ENCODE peak calls at places on chromosome 14, in five cellular contexts. One of them, this sample, is unnamed.

GRCh38 chr14:106619618-106620017 is 1093.2 kb downstream of the TMEM121 start:
- DNase-seq in frontal cortex: no peak
- DNase-seq in ovary: no peak
- DNase-seq in activated T-cell treated with anti-CD3 and anti-CD28 coated beads for 1 hour: no peak
- DNase-seq in lower leg skin: no peak
- DNase-seq in this sample: no peak

GRCh38 chr14:104741108-104741802 is 11.7 kb upstream of the SIVA1 start:
- DNase-seq in frontal cortex: no peak
- DNase-seq in ovary: no peak
- DNase-seq in activated T-cell treated with anti-CD3 and anti-CD28 coated beads for 1 hour: no peak
- DNase-seq in lower leg skin: no peak
- DNase-seq in this sample: no peak

GRCh38 chr14:90739318-90740077 is 76.7 kb downstream of the TTC7B start:
- DNase-seq in frontal cortex: no peak
- DNase-seq in ovary: no peak
- DNase-seq in activated T-cell treated with anti-CD3 and anti-CD28 coated beads for 1 hour: no peak
- DNase-seq in lower leg skin: no peak
- DNase-seq in this sample: peak

GRCh38 chr14:34237098-34237497 is 224.9 kb downstream of the SPTSSA start:
- DNase-seq in frontal cortex: no peak
- DNase-seq in ovary: no peak
- DNase-seq in activated T-cell treated with anti-CD3 and anti-CD28 coated beads for 1 hour: no peak
- DNase-seq in lower leg skin: no peak
- DNase-seq in this sample: no peak

GRCh38 chr14:70642313-70643235 is 858 bp downstream of the TTC9 start:
- DNase-seq in frontal cortex: peak
- DNase-seq in ovary: no peak
- DNase-seq in activated T-cell treated with anti-CD3 and anti-CD28 coated beads for 1 hour: peak
- DNase-seq in lower leg skin: no peak
- DNase-seq in this sample: peak

GRCh38 chr14:95575820-95576473 is 41.1 kb downstream of the GLRX5 start:
- DNase-seq in frontal cortex: no peak
- DNase-seq in ovary: no peak
- DNase-seq in activated T-cell treated with anti-CD3 and anti-CD28 coated beads for 1 hour: no peak
- DNase-seq in lower leg skin: no peak
- DNase-seq in this sample: no peak

GRCh38 chr14:23895480-23895879 is 58.1 kb upstream of the DHRS4 start:
- DNase-seq in frontal cortex: no peak
- DNase-seq in ovary: no peak
- DNase-seq in activated T-cell treated with anti-CD3 and anti-CD28 coated beads for 1 hour: no peak
- DNase-seq in lower leg skin: no peak
- DNase-seq in this sample: no peak

GRCh38 chr14:75401356-75401755 is 26.5 kb upstream of the JDP2 start:
- DNase-seq in frontal cortex: no peak
- DNase-seq in ovary: peak
- DNase-seq in activated T-cell treated with anti-CD3 and anti-CD28 coated beads for 1 hour: no peak
- DNase-seq in lower leg skin: peak
- DNase-seq in this sample: no peak

GRCh38 chr14:75283884-75284563 is 5.4 kb downstream of the FOS start:
- DNase-seq in frontal cortex: no peak
- DNase-seq in ovary: peak
- DNase-seq in activated T-cell treated with anti-CD3 and anti-CD28 coated beads for 1 hour: no peak
- DNase-seq in lower leg skin: no peak
- DNase-seq in this sample: no peak

GRCh38 chr14:41570415-41571155 is 36.1 kb upstream of the LRFN5 start:
- DNase-seq in frontal cortex: no peak
- DNase-seq in ovary: no peak
- DNase-seq in activated T-cell treated with anti-CD3 and anti-CD28 coated beads for 1 hour: no peak
- DNase-seq in lower leg skin: no peak
- DNase-seq in this sample: no peak

GRCh38 chr14:54572316-54572715 is 5.4 kb downstream of the SAMD4A start:
- DNase-seq in frontal cortex: no peak
- DNase-seq in ovary: no peak
- DNase-seq in activated T-cell treated with anti-CD3 and anti-CD28 coated beads for 1 hour: no peak
- DNase-seq in lower leg skin: no peak
- DNase-seq in this sample: peak

GRCh38 chr14:37320106-37320505 is 122.4 kb downstream of the MIPOL1 start:
- DNase-seq in frontal cortex: no peak
- DNase-seq in ovary: no peak
- DNase-seq in activated T-cell treated with anti-CD3 and anti-CD28 coated beads for 1 hour: no peak
- DNase-seq in lower leg skin: no peak
- DNase-seq in this sample: no peak

GRCh38 chr14:99792551-99793212 is 531 bp upstream of the EML1 start:
- DNase-seq in frontal cortex: no peak
- DNase-seq in ovary: peak
- DNase-seq in activated T-cell treated with anti-CD3 and anti-CD28 coated beads for 1 hour: no peak
- DNase-seq in lower leg skin: no peak
- DNase-seq in this sample: peak

GRCh38 chr14:100045687-100046344 is 19.4 kb upstream of the EVL start:
- DNase-seq in frontal cortex: no peak
- DNase-seq in ovary: no peak
- DNase-seq in activated T-cell treated with anti-CD3 and anti-CD28 coated beads for 1 hour: no peak
- DNase-seq in lower leg skin: no peak
- DNase-seq in this sample: peak

GRCh38 chr14:33589334-33589733 is 361.5 kb downstream of the EGLN3 start:
- DNase-seq in frontal cortex: no peak
- DNase-seq in ovary: peak
- DNase-seq in activated T-cell treated with anti-CD3 and anti-CD28 coated beads for 1 hour: no peak
- DNase-seq in lower leg skin: peak
- DNase-seq in this sample: peak

GRCh38 chr14:81351205-81351604 is 48.9 kb downstream of the STON2 start:
- DNase-seq in frontal cortex: no peak
- DNase-seq in ovary: no peak
- DNase-seq in activated T-cell treated with anti-CD3 and anti-CD28 coated beads for 1 hour: no peak
- DNase-seq in lower leg skin: no peak
- DNase-seq in this sample: no peak

GRCh38 chr14:31887929-31888580 is 189.0 kb upstream of the ARHGAP5 start:
- DNase-seq in frontal cortex: no peak
- DNase-seq in ovary: no peak
- DNase-seq in activated T-cell treated with anti-CD3 and anti-CD28 coated beads for 1 hour: no peak
- DNase-seq in lower leg skin: no peak
- DNase-seq in this sample: no peak

GRCh38 chr14:49984419-49984818 is 91.5 kb downstream of the ARF6 start:
- DNase-seq in frontal cortex: no peak
- DNase-seq in ovary: no peak
- DNase-seq in activated T-cell treated with anti-CD3 and anti-CD28 coated beads for 1 hour: no peak
- DNase-seq in lower leg skin: no peak
- DNase-seq in this sample: no peak

GRCh38 chr14:45177081-45177480 is 41.4 kb downstream of the FANCM start:
- DNase-seq in frontal cortex: no peak
- DNase-seq in ovary: no peak
- DNase-seq in activated T-cell treated with anti-CD3 and anti-CD28 coated beads for 1 hour: no peak
- DNase-seq in lower leg skin: no peak
- DNase-seq in this sample: peak

GRCh38 chr14:61992139-61992538 is 229.9 kb downstream of the SNAPC1 start:
- DNase-seq in frontal cortex: no peak
- DNase-seq in ovary: no peak
- DNase-seq in activated T-cell treated with anti-CD3 and anti-CD28 coated beads for 1 hour: no peak
- DNase-seq in lower leg skin: no peak
- DNase-seq in this sample: no peak

GRCh38 chr14:103897075-103897947 is 30.9 kb upstream of the TDRD9 start:
- DNase-seq in frontal cortex: no peak
- DNase-seq in ovary: no peak
- DNase-seq in activated T-cell treated with anti-CD3 and anti-CD28 coated beads for 1 hour: no peak
- DNase-seq in lower leg skin: no peak
- DNase-seq in this sample: no peak

GRCh38 chr14:45651906-45652305 is 398.9 kb upstream of the MIS18BP1 start:
- DNase-seq in frontal cortex: no peak
- DNase-seq in ovary: no peak
- DNase-seq in activated T-cell treated with anti-CD3 and anti-CD28 coated beads for 1 hour: no peak
- DNase-seq in lower leg skin: no peak
- DNase-seq in this sample: peak

GRCh38 chr14:52937306-52937705 is 13.5 kb downstream of the FERMT2 start:
- DNase-seq in frontal cortex: no peak
- DNase-seq in ovary: no peak
- DNase-seq in activated T-cell treated with anti-CD3 and anti-CD28 coated beads for 1 hour: no peak
- DNase-seq in lower leg skin: no peak
- DNase-seq in this sample: no peak

GRCh38 chr14:49895480-49895879 is 2.6 kb downstream of the ARF6 start:
- DNase-seq in frontal cortex: no peak
- DNase-seq in ovary: no peak
- DNase-seq in activated T-cell treated with anti-CD3 and anti-CD28 coated beads for 1 hour: no peak
- DNase-seq in lower leg skin: no peak
- DNase-seq in this sample: no peak

GRCh38 chr14:79011091-79011919 is 841.1 kb downstream of the NRXN3 start:
- DNase-seq in frontal cortex: no peak
- DNase-seq in ovary: no peak
- DNase-seq in activated T-cell treated with anti-CD3 and anti-CD28 coated beads for 1 hour: no peak
- DNase-seq in lower leg skin: no peak
- DNase-seq in this sample: peak

GRCh38 chr14:77140937-77141591 is 527 bp downstream of the ZDHHC22 start:
- DNase-seq in frontal cortex: peak
- DNase-seq in ovary: no peak
- DNase-seq in activated T-cell treated with anti-CD3 and anti-CD28 coated beads for 1 hour: no peak
- DNase-seq in lower leg skin: no peak
- DNase-seq in this sample: peak

GRCh38 chr14:100629696-100630095 is 42.5 kb upstream of the BEGAIN start:
- DNase-seq in frontal cortex: no peak
- DNase-seq in ovary: no peak
- DNase-seq in activated T-cell treated with anti-CD3 and anti-CD28 coated beads for 1 hour: no peak
- DNase-seq in lower leg skin: no peak
- DNase-seq in this sample: no peak

GRCh38 chr14:101254805-101255764 is 306.2 kb upstream of the DIO3 start:
- DNase-seq in frontal cortex: no peak
- DNase-seq in ovary: peak
- DNase-seq in activated T-cell treated with anti-CD3 and anti-CD28 coated beads for 1 hour: no peak
- DNase-seq in lower leg skin: no peak
- DNase-seq in this sample: no peak

GRCh38 chr14:68391292-68392014 is 401.4 kb downstream of the ZFP36L1 start:
- DNase-seq in frontal cortex: no peak
- DNase-seq in ovary: peak
- DNase-seq in activated T-cell treated with anti-CD3 and anti-CD28 coated beads for 1 hour: no peak
- DNase-seq in lower leg skin: no peak
- DNase-seq in this sample: peak

GRCh38 chr14:93691042-93691780 is 97.1 kb downstream of the PRIMA1 start:
- DNase-seq in frontal cortex: no peak
- DNase-seq in ovary: no peak
- DNase-seq in activated T-cell treated with anti-CD3 and anti-CD28 coated beads for 1 hour: no peak
- DNase-seq in lower leg skin: no peak
- DNase-seq in this sample: no peak

GRCh38 chr14:98695809-98696208 is 576.2 kb downstream of the BCL11B start:
- DNase-seq in frontal cortex: no peak
- DNase-seq in ovary: no peak
- DNase-seq in activated T-cell treated with anti-CD3 and anti-CD28 coated beads for 1 hour: no peak
- DNase-seq in lower leg skin: no peak
- DNase-seq in this sample: no peak

GRCh38 chr14:70208380-70208779 is 19.6 kb upstream of the SLC8A3 start:
- DNase-seq in frontal cortex: no peak
- DNase-seq in ovary: no peak
- DNase-seq in activated T-cell treated with anti-CD3 and anti-CD28 coated beads for 1 hour: no peak
- DNase-seq in lower leg skin: no peak
- DNase-seq in this sample: no peak

GRCh38 chr14:87255046-87255445 is 737.9 kb downstream of the GALC start:
- DNase-seq in frontal cortex: no peak
- DNase-seq in ovary: no peak
- DNase-seq in activated T-cell treated with anti-CD3 and anti-CD28 coated beads for 1 hour: no peak
- DNase-seq in lower leg skin: no peak
- DNase-seq in this sample: no peak

GRCh38 chr14:74401504-74402241 is 24.3 kb downstream of the SYNDIG1L start:
- DNase-seq in frontal cortex: no peak
- DNase-seq in ovary: no peak
- DNase-seq in activated T-cell treated with anti-CD3 and anti-CD28 coated beads for 1 hour: peak
- DNase-seq in lower leg skin: peak
- DNase-seq in this sample: peak

This sample was measured in foreskin fibroblast.